ENCODE peak calls at places on chromosomes 16 and 17, in four cellular contexts. One of them, this sample, is unnamed.

GRCh38 chr16:89697161-89697615 is 4.3 kb downstream of the SPATA2L start:
- DNase-seq in NCI-H1092 treated with DMSO at 0.1 percent for 48 hours: peak
- DNase-seq in NCI-H1417: peak
- DNase-seq in Caki2: no peak
- DNase-seq in this sample: no peak

GRCh38 chr17:51397361-51398127 is 137.2 kb downstream of the UTP18 start:
- DNase-seq in NCI-H1417: no peak
- DNase-seq in Caki2: peak
- DNase-seq in NCI-H1092 treated with DMSO at 0.1 percent for 48 hours: no peak
- DNase-seq in this sample: no peak

GRCh38 chr16:56183266-56183665 is 8.0 kb upstream of the GNAO1 start:
- DNase-seq in NCI-H1417: peak
- DNase-seq in Caki2: no peak
- DNase-seq in NCI-H1092 treated with DMSO at 0.1 percent for 48 hours: no peak
- DNase-seq in this sample: peak

GRCh38 chr16:46882940-46883307 is 1.2 kb upstream of the GPT2 start:
- DNase-seq in Caki2: no peak
- DNase-seq in NCI-H1417: no peak
- DNase-seq in NCI-H1092 treated with DMSO at 0.1 percent for 48 hours: no peak
- DNase-seq in this sample: no peak

GRCh38 chr17:65987988-65988387 is 203.9 kb downstream of the CEP112 start:
- DNase-seq in NCI-H1092 treated with DMSO at 0.1 percent for 48 hours: peak
- DNase-seq in Caki2: peak
- DNase-seq in NCI-H1417: peak
- DNase-seq in this sample: peak

GRCh38 chr17:78258323-78259229 is 27.1 kb downstream of the TMEM235 start:
- DNase-seq in NCI-H1092 treated with DMSO at 0.1 percent for 48 hours: no peak
- DNase-seq in Caki2: no peak
- DNase-seq in NCI-H1417: peak
- DNase-seq in this sample: peak

GRCh38 chr16:83925957-83926725 is 26.9 kb upstream of the OSGIN1 start:
- DNase-seq in Caki2: no peak
- DNase-seq in NCI-H1417: no peak
- DNase-seq in NCI-H1092 treated with DMSO at 0.1 percent for 48 hours: no peak
- DNase-seq in this sample: no peak

GRCh38 chr16:35797811-35798210 is 2338.4 kb downstream of the TP53TG3F start:
- DNase-seq in NCI-H1417: no peak
- DNase-seq in Caki2: no peak
- DNase-seq in NCI-H1092 treated with DMSO at 0.1 percent for 48 hours: no peak
- DNase-seq in this sample: no peak

GRCh38 chr17:7573324-7574080 is 5.9 kb upstream of the CD68 start:
- DNase-seq in NCI-H1417: peak
- DNase-seq in NCI-H1092 treated with DMSO at 0.1 percent for 48 hours: peak
- DNase-seq in Caki2: peak
- DNase-seq in this sample: peak

GRCh38 chr16:26987631-26988030 is 79.1 kb upstream of the C16orf82 start:
- DNase-seq in NCI-H1417: no peak
- DNase-seq in NCI-H1092 treated with DMSO at 0.1 percent for 48 hours: no peak
- DNase-seq in Caki2: peak
- DNase-seq in this sample: no peak

GRCh38 chr16:67883872-67884261 is 818 bp upstream of the NRN1L start:
- DNase-seq in NCI-H1092 treated with DMSO at 0.1 percent for 48 hours: peak
- DNase-seq in NCI-H1417: peak
- DNase-seq in Caki2: peak
- DNase-seq in this sample: peak

GRCh38 chr16:22784690-22785214 is 29.2 kb upstream of the HS3ST2 start:
- DNase-seq in NCI-H1417: no peak
- DNase-seq in Caki2: no peak
- DNase-seq in NCI-H1092 treated with DMSO at 0.1 percent for 48 hours: no peak
- DNase-seq in this sample: no peak

GRCh38 chr16:21264226-21265036 is 13.7 kb downstream of the CRYM start:
- DNase-seq in NCI-H1417: no peak
- DNase-seq in Caki2: no peak
- DNase-seq in NCI-H1092 treated with DMSO at 0.1 percent for 48 hours: peak
- DNase-seq in this sample: no peak

GRCh38 chr16:474420-475122 is 49.1 kb downstream of the RAB11FIP3 start:
- DNase-seq in NCI-H1417: no peak
- DNase-seq in Caki2: peak
- DNase-seq in NCI-H1092 treated with DMSO at 0.1 percent for 48 hours: no peak
- DNase-seq in this sample: no peak

GRCh38 chr17:29930399-29931010 is 477 bp upstream of the SSH2 start:
- DNase-seq in NCI-H1417: peak
- DNase-seq in Caki2: peak
- DNase-seq in NCI-H1092 treated with DMSO at 0.1 percent for 48 hours: peak
- DNase-seq in this sample: peak

GRCh38 chr16:22008215-22009142 is 568 bp downstream of the MOSMO start:
- DNase-seq in Caki2: no peak
- DNase-seq in NCI-H1092 treated with DMSO at 0.1 percent for 48 hours: peak
- DNase-seq in NCI-H1417: peak
- DNase-seq in this sample: peak

GRCh38 chr17:27644586-27644985 is 13.6 kb downstream of the LGALS9 start:
- DNase-seq in NCI-H1092 treated with DMSO at 0.1 percent for 48 hours: no peak
- DNase-seq in NCI-H1417: no peak
- DNase-seq in Caki2: no peak
- DNase-seq in this sample: no peak

GRCh38 chr16:67183-67791 is 5.1 kb downstream of the RHBDF1 start:
- DNase-seq in NCI-H1092 treated with DMSO at 0.1 percent for 48 hours: peak
- DNase-seq in Caki2: no peak
- DNase-seq in NCI-H1417: peak
- DNase-seq in this sample: peak

GRCh38 chr16:17232487-17232886 is 238.3 kb downstream of the XYLT1 start:
- DNase-seq in NCI-H1417: no peak
- DNase-seq in NCI-H1092 treated with DMSO at 0.1 percent for 48 hours: no peak
- DNase-seq in Caki2: no peak
- DNase-seq in this sample: no peak

GRCh38 chr17:41773731-41774193 is 12.7 kb downstream of the JUP start:
- DNase-seq in NCI-H1417: no peak
- DNase-seq in NCI-H1092 treated with DMSO at 0.1 percent for 48 hours: no peak
- DNase-seq in Caki2: no peak
- DNase-seq in this sample: no peak

This sample was measured in NCI-H146.